ENCODE peak calls at places on chromosomes 11 and 22, in seven cellular contexts. P is right cardiac atrium, O is A673, H is WERI-Rb-1, Y is neural progenitor cell, E is dorsolateral prefrontal cortex, T is brain microvascular endothelial cell. G is an unnamed sample.

GRCh38 chr22:28231423-28231822 is 312.4 kb upstream of the PITPNB start:
- DNase-seq in T (peak; percentile 39), Y (peak; percentile 84), H (no peak), O (peak; percentile 92), P (no peak), E (no peak), G (no peak)

GRCh38 chr22:41833369-41834004 is 582 bp downstream of the SREBF2 start:
- DNase-seq in T (no peak), Y (peak; percentile 73), O (peak; percentile 49), H (peak; percentile 22), E (peak; percentile 51), P (peak; percentile 81), G (no peak)

GRCh38 chr11:15192007-15192556 is 77.4 kb downstream of the INSC start:
- DNase-seq in Y (no peak), T (no peak), P (no peak), E (no peak), O (no peak), H (no peak), G (no peak)

GRCh38 chr22:40400173-40400572 is 29.8 kb downstream of the SGSM3 start:
- DNase-seq in O (no peak), E (no peak), H (no peak), P (no peak), Y (no peak), T (no peak), G (no peak)

GRCh38 chr22:43562843-43563242 is 151.0 kb downstream of the MPPED1 start:
- DNase-seq in H (peak; percentile 54), E (no peak), O (no peak), T (no peak), Y (no peak), P (no peak), G (no peak)

GRCh38 chr11:131530411-131530810 is 160.0 kb downstream of the NTM start:
- DNase-seq in T (no peak), P (no peak), Y (no peak), H (no peak), O (no peak), E (peak; percentile 66), G (no peak)

GRCh38 chr11:129733981-129734380 is 81.7 kb upstream of the TMEM45B start:
- DNase-seq in O (no peak), T (no peak), P (no peak), Y (no peak), E (no peak), H (no peak), G (no peak)

GRCh38 chr11:86172894-86173293 is 71.7 kb upstream of the EED start:
- DNase-seq in E (no peak), T (peak; percentile 65), O (no peak), H (peak; percentile 63), Y (peak; percentile 18), P (no peak), G (no peak)

GRCh38 chr11:80700386-80700785 is 1259.6 kb upstream of the TENM4 start:
- DNase-seq in T (no peak), Y (no peak), P (no peak), O (no peak), E (no peak), H (no peak), G (no peak)

GRCh38 chr11:68118753-68119448 is 2.3 kb downstream of the CHKA start:
- DNase-seq in E (no peak), O (peak; percentile 57), H (no peak), P (no peak), Y (peak; percentile 47), T (no peak), G (no peak)

GRCh38 chr22:24190566-24191208 is 9.4 kb downstream of the SUSD2 start:
- DNase-seq in E (no peak), P (no peak), H (no peak), Y (no peak), O (no peak), T (no peak), G (no peak)

GRCh38 chr22:24191381-24191841 is 10.1 kb downstream of the SUSD2 start:
- DNase-seq in E (no peak), O (no peak), P (no peak), T (no peak), H (no peak), Y (no peak), G (no peak)

GRCh38 chr22:24190159-24190540 is 8.9 kb downstream of the SUSD2 start:
- DNase-seq in O (no peak), H (no peak), Y (no peak), E (no peak), T (no peak), P (no peak), G (no peak)

GRCh38 chr22:24189249-24190158 is 8.2 kb downstream of the SUSD2 start:
- DNase-seq in P (peak; percentile 92), Y (peak; percentile 85), E (no peak), H (peak; percentile 79), T (peak; percentile 37), O (peak; percentile 43), G (peak; percentile 26)

DNA sequence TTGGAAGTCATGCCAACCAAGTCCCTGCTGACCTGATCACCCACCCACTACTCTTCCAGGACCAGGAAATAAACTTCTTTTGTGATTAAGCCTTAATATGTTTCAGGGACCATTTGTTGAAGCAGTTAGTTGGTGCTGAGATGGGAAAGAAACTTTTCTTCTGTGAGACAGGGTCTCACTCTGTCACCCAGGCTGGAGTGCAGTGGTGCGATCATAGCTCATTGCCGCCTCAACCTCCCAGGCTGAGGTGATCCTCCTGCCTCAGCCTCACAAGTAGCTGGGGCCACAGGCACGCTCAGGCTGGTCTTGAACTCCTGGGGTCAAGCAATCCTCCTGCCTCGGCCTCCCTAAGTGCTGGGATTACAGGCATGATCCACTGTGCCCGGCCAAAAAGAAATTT is 10.6 kb downstream of the SUSD2 start:
- DNase-seq in T (no peak), P (no peak), O (no peak), E (no peak), H (no peak), Y (no peak), G (no peak)
- H3K27ac ChIP-seq in T (no peak overlapping the region), P (no peak overlapping the region), O (no peak overlapping the region), E (no peak overlapping the region), H (no peak overlapping the region), Y (no peak overlapping the region), G (no peak overlapping the region)

DNA sequence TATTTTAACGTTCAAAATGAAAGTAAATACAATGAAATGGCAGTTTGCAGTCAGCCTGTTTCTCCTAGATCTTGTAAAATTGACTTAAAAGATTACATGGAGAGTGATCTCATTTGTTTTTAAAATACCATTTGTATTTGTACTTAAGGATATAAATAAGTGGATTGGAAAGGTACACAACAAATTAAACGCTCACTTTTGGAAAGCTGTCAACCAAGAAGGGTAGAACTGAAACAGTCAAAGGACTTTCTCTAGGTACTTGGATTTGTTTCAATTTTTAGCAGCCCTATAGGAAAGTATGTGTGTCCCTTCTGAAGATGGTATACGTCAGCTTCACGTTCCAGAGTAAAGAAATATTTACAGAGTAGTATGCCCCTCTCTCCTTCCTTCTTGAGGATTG is 7.3 kb downstream of the TBRG1 start:
- DNase-seq in H (no peak), P (no peak), T (no peak), E (no peak), O (no peak), Y (no peak), G (no peak)
- H3K4me3 ChIP-seq in H (no peak overlapping the region), P (no peak overlapping the region), T (no peak overlapping the region), E (no peak overlapping the region), O (no peak overlapping the region), Y (no peak overlapping the region), G (no peak overlapping the region)

DNA sequence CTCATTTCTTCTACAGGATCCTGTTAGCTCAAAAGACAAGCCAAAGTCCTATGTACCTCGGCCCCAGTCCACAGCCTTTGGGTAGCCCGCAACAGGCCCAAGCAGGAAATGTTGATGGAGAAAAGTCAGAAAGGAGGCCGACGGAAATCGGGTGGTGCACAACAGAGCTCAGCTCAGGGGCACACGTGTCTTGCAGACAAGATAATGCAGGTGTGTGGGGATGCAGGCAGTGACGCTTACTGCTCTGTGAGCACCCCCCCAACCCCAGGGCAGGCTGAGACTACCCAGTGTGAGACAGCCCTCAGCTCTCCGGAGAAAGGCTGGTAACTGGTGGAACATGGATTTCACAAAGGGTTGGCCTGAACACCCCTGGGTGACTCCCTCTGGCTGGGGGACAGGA is 4.3 kb upstream of the PDE2A start:
- DNase-seq in Y (no peak), P (no peak), T (no peak), H (no peak), E (no peak), O (no peak), G (no peak)
- H3K27me3 ChIP-seq in Y (peaks cover 64% of the 10 kb centered on the region), P (no peaks in the 10 kb centered on the region), T (peaks cover 61% of the 10 kb centered on the region), H (no peaks in the 10 kb centered on the region), E (peaks cover 3% of the 10 kb centered on the region), O (peaks cover 42% of the 10 kb centered on the region), G (peaks cover 54% of the 10 kb centered on the region)

GRCh38 chr11:95149659-95150294 is 60.1 kb downstream of the ENDOD1 start:
- DNase-seq in T (no peak), Y (peak; percentile 90), O (no peak), H (no peak), P (peak; percentile 83), E (peak; percentile 77), G (no peak)

GRCh38 chr11:95145430-95146063 is 55.9 kb downstream of the ENDOD1 start:
- DNase-seq in H (no peak), O (no peak), Y (no peak), P (no peak), T (no peak), E (no peak), G (no peak)

GRCh38 chr11:95148938-95149337 is 59.3 kb downstream of the ENDOD1 start:
- DNase-seq in H (no peak), O (no peak), P (no peak), E (no peak), Y (no peak), T (no peak), G (no peak)

GRCh38 chr11:95148421-95148820 is 58.8 kb downstream of the ENDOD1 start:
- DNase-seq in T (no peak), E (no peak), Y (no peak), H (no peak), P (no peak), O (no peak), G (no peak)

GRCh38 chr11:95147364-95147905 is 57.8 kb downstream of the ENDOD1 start:
- DNase-seq in E (peak; percentile 55), T (peak; percentile 94), P (no peak), H (no peak), O (peak; percentile 81), Y (no peak), G (peak; percentile 69)
- H3K27ac ChIP-seq in E (peak overlapping the region; percentile 91), T (peak overlapping the region; percentile 32), P (no peak overlapping the region), H (no peak overlapping the region), O (no peak overlapping the region), Y (no peak overlapping the region), G (peak overlapping the region; percentile 47)

DNA sequence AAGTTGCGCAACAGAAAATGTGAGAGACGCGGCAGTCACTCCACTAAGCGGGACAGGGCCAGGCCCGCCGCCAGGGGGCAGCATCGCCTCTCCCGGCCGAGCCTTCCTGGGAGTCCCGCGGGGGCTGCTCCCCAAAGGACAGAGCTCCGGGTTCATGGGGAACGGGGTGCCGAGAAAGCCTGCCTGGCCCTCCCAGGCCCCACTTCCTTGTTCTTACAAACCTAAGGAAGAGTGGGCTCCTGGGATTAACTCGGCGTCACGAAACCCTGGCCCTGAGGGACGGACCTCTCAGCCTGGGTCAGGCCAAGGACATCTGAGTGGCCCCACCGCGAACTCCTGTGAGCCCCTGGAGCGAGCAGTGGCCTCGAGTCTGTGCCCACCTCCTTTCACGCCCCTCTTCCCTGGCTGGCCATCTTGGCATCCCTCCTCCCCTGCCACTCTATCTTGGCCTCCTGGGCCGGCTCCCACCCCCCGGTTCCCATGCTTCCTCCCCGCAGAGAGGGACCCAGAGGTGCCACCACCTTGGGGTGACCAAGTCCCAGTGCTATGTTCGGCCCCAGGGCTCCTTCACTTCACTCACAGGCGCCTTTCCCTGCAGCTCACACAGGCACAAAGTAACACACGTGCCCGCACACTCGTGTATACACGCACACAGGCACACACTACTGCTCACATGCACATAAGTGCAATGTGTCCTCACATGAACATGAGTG is 99.9 kb upstream of the FGF3 start:
- DNase-seq in E (peak; percentile 58), P (peak; percentile 94), O (peak; percentile 93), H (peak; percentile 77), T (peak; percentile 47), Y (peak; percentile 88), G (no peak)
- H3K4me3 ChIP-seq in E (no peak overlapping the region), P (no peak overlapping the region), O (no peak overlapping the region), H (peak overlapping the region; percentile 14), T (no peak overlapping the region), Y (no peak overlapping the region), G (no peak overlapping the region)

G was measured in AG04450.